ENCODE peak calls at places on chromosomes 16 and 17, in six cellular contexts. A is astrocyte; Q is NCI-H345; H is NCI-H1694 treated with DMSO at 0.1 percent for 48 hours; K is C1 segment of cervical spinal cord; O is stimulated activated CD8-positive, alpha-beta memory T cell treated with anti-CD3 and anti-CD28 coated beads, Interleukin-7, amount 100 ng/mL, for 1 hour. E is an unnamed sample.

GRCh38 chr17:48878920-48879898 is 13.4 kb upstream of the ATP5MC1 start:
- DNase-seq in A (peak; percentile 23), Q (peak; percentile 75), H (peak; percentile 60), K (no peak), O (peak; percentile 21), E (peak; percentile 63)

GRCh38 chr17:15651001-15651582 is 31.6 kb upstream of the FBXW10B start:
- DNase-seq in A (no peak), Q (peak; percentile 16), H (no peak), K (no peak), O (no peak), E (no peak)

GRCh38 chr17:29112780-29113295 is 67.4 kb downstream of the MYO18A start:
- DNase-seq in A (peak; percentile 64), Q (no peak), H (no peak), K (no peak), O (no peak), E (no peak)

GRCh38 chr17:52181842-52182241 is 23.3 kb upstream of the CA10 start:
- DNase-seq in A (no peak), Q (peak; percentile 88), H (no peak), K (no peak), O (no peak), E (no peak)

GRCh38 chr17:32520737-32521399 is 34.1 kb downstream of the CDK5R1 start:
- DNase-seq in A (no peak), Q (no peak), H (no peak), K (no peak), O (no peak), E (no peak)

GRCh38 chr16:73002836-73003235 is 45.1 kb downstream of the ZFHX3 start:
- DNase-seq in A (peak; percentile 72), Q (no peak), H (no peak), K (no peak), O (no peak), E (no peak)

GRCh38 chr17:81335388-81336157 is 40.5 kb upstream of the SLC38A10 start:
- DNase-seq in A (no peak), Q (no peak), H (no peak), K (no peak), O (no peak), E (no peak)

GRCh38 chr17:67608691-67609090 is 109.0 kb upstream of the NOL11 start:
- DNase-seq in A (peak; percentile 62), Q (no peak), H (no peak), K (no peak), O (no peak), E (no peak)

GRCh38 chr17:31527606-31528005 is 136.1 kb downstream of the RAB11FIP4 start:
- DNase-seq in A (no peak), Q (no peak), H (no peak), K (no peak), O (no peak), E (no peak)

GRCh38 chr17:43316522-43317142 is 82.2 kb upstream of the ARL4D start:
- DNase-seq in A (no peak), Q (no peak), H (no peak), K (no peak), O (no peak), E (no peak)

GRCh38 chr17:1275962-1276736 is 3.3 kb upstream of the TRARG1 start:
- DNase-seq in A (no peak), Q (peak; percentile 29), H (peak; percentile 33), K (no peak), O (peak; percentile 36), E (no peak)

GRCh38 chr16:12238598-12238997 is 262.1 kb downstream of the SNX29 start:
- DNase-seq in A (no peak), Q (no peak), H (no peak), K (no peak), O (no peak), E (no peak)

GRCh38 chr16:2252806-2253148 is 1.4 kb upstream of the ECI1 start:
- DNase-seq in A (no peak), Q (no peak), H (no peak), K (no peak), O (no peak), E (no peak)